ENCODE peak calls at places on chromosome 15, in nine cellular contexts. L is astrocyte of the spinal cord; C is type B pancreatic cell; O is SW 1271; F is nephron progenitor cell; P is HuH-7.5; D is CD8-positive, alpha-beta T cell; E is cardiac muscle cell; Y is SK-N-DZ. T is an unnamed sample.

GRCh38 chr15:39874890-39875549 is 45.0 kb downstream of the GPR176 start:
- DNase-seq in L (peak; percentile 43), C (no peak), O (no peak), F (peak; percentile 7), P (no peak), D (no peak), E (peak; percentile 40), Y (peak; percentile 25), T (no peak)

GRCh38 chr15:78263351-78263781 is 996 bp upstream of the DNAJA4 start:
- DNase-seq in L (no peak), C (no peak), O (no peak), F (no peak), P (no peak), D (no peak), E (no peak), Y (no peak), T (no peak)

GRCh38 chr15:23546158-23546557 is 19.3 kb upstream of the MKRN3 start:
- DNase-seq in L (no peak), C (no peak), O (no peak), F (no peak), P (no peak), D (no peak), E (no peak), Y (no peak), T (no peak)

GRCh38 chr15:98000249-98001203 is 40.0 kb downstream of the ARRDC4 start:
- DNase-seq in L (peak; percentile 7), C (no peak), O (no peak), F (no peak), P (no peak), D (no peak), E (no peak), Y (no peak), T (no peak)

GRCh38 chr15:40114218-40114617 is 5.5 kb upstream of the BMF start:
- DNase-seq in L (no peak), C (no peak), O (no peak), F (no peak), P (no peak), D (no peak), E (no peak), Y (no peak), T (no peak)

GRCh38 chr15:39172380-39173281 is 408.2 kb upstream of the THBS1 start:
- DNase-seq in L (peak; percentile 77), C (no peak), O (no peak), F (no peak), P (no peak), D (no peak), E (peak; percentile 19), Y (no peak), T (peak; percentile 21)

GRCh38 chr15:48190932-48191573 is 412 bp upstream of the CTXN2 start:
- DNase-seq in L (peak; percentile 82), C (peak; percentile 86), O (no peak), F (peak; percentile 97), P (peak; percentile 21), D (no peak), E (peak; percentile 93), Y (peak; percentile 65), T (peak; percentile 8)

GRCh38 chr15:33007295-33007855 is 187.1 kb downstream of the FMN1 start:
- DNase-seq in L (peak; percentile 49), C (no peak), O (no peak), F (no peak), P (no peak), D (no peak), E (peak; percentile 45), Y (no peak), T (no peak)

GRCh38 chr15:25056484-25057429 is 102.0 kb downstream of the SNRPN start:
- DNase-seq in L (no peak), C (peak; percentile 66), O (no peak), F (peak; percentile 5), P (no peak), D (no peak), E (no peak), Y (no peak), T (no peak)

GRCh38 chr15:39358441-39359041 is 222.3 kb upstream of the THBS1 start:
- DNase-seq in L (peak; percentile 57), C (no peak), O (no peak), F (no peak), P (no peak), D (no peak), E (peak; percentile 47), Y (no peak), T (no peak)

GRCh38 chr15:67100808-67101581 is 35.6 kb downstream of the SMAD3 start:
- DNase-seq in L (no peak), C (no peak), O (no peak), F (no peak), P (no peak), D (no peak), E (no peak), Y (no peak), T (no peak)

GRCh38 chr15:34855397-34855796 is 60.0 kb upstream of the ACTC1 start:
- DNase-seq in L (peak; percentile 76), C (no peak), O (no peak), F (no peak), P (no peak), D (no peak), E (no peak), Y (no peak), T (no peak)

GRCh38 chr15:33086500-33087141 is 107.9 kb downstream of the FMN1 start:
- DNase-seq in L (peak; percentile 82), C (no peak), O (no peak), F (no peak), P (no peak), D (no peak), E (peak; percentile 59), Y (peak; percentile 49), T (no peak)

GRCh38 chr15:46127361-46127874 is 492.6 kb downstream of the SQOR start:
- DNase-seq in L (peak; percentile 19), C (no peak), O (no peak), F (no peak), P (no peak), D (no peak), E (no peak), Y (no peak), T (no peak)

GRCh38 chr15:72197460-72198409 is at the start of gene GRAMD2A:
- DNase-seq in L (peak; percentile 39), C (no peak), O (no peak), F (peak; percentile 69), P (peak; percentile 88), D (no peak), E (peak; percentile 57), Y (no peak), T (no peak)